ENCODE peak calls at places on chromosomes 2 and 18, in four cellular contexts. N is colonic mucosa, T is heart right ventricle, L is tibial artery. X is an unnamed sample.

GRCh38 chr2:149037851-149038250 is 648 bp upstream of the LYPD6B start:
- DNase-seq in N (peak; percentile 37), T (no peak), L (no peak), X (no peak)

GRCh38 chr2:42367835-42368234 is 6.8 kb upstream of the COX7A2L start:
- DNase-seq in N (no peak), T (no peak), L (no peak), X (no peak)

GRCh38 chr2:163565192-163565591 is 170.6 kb downstream of the FIGN start:
- DNase-seq in N (no peak), T (no peak), L (no peak), X (no peak)

GRCh38 chr18:61651145-61651879 is 241.5 kb downstream of the RNF152 start:
- DNase-seq in N (no peak), T (no peak), L (no peak), X (no peak)

GRCh38 chr2:143720093-143720664 is 591.0 kb downstream of the ARHGAP15 start:
- DNase-seq in N (no peak), T (no peak), L (no peak), X (no peak)

GRCh38 chr18:984004-984403 is 79.3 kb downstream of the ADCYAP1 start:
- DNase-seq in N (no peak), T (no peak), L (no peak), X (no peak)

GRCh38 chr2:55010149-55010591 is 40.1 kb downstream of the RTN4 start:
- DNase-seq in N (peak; percentile 83), T (peak; percentile 43), L (peak; percentile 72), X (peak; percentile 25)

GRCh38 chr2:117983040-117983439 is 30.8 kb downstream of the CCDC93 start:
- DNase-seq in N (no peak), T (no peak), L (no peak), X (no peak)

GRCh38 chr2:105099153-105099552 is 61.3 kb downstream of the MRPS9 start:
- DNase-seq in N (no peak), T (no peak), L (no peak), X (no peak)

GRCh38 chr2:14524803-14525080 is 107.8 kb upstream of the LRATD1 start:
- DNase-seq in N (no peak), T (no peak), L (no peak), X (no peak)

GRCh38 chr2:216551669-216552068 is 53.0 kb downstream of the RPL37A start:
- DNase-seq in N (no peak), T (no peak), L (no peak), X (no peak)

GRCh38 chr18:75249672-75250470 is 39.3 kb downstream of the TSHZ1 start:
- DNase-seq in N (no peak), T (no peak), L (no peak), X (no peak)

GRCh38 chr18:75248426-75249191 is 38.0 kb downstream of the TSHZ1 start:
- DNase-seq in N (no peak), T (no peak), L (no peak), X (no peak)

GRCh38 chr18:75249192-75249551 is 38.6 kb downstream of the TSHZ1 start:
- DNase-seq in N (no peak), T (no peak), L (no peak), X (no peak)

GRCh38 chr18:75247041-75247551 is 36.5 kb downstream of the TSHZ1 start:
- DNase-seq in N (no peak), T (no peak), L (no peak), X (no peak)

GRCh38 chr18:75247601-75248421 is 37.2 kb downstream of the TSHZ1 start:
- DNase-seq in N (no peak), T (peak; percentile 20), L (no peak), X (peak; percentile 63)
- H3K27ac ChIP-seq in N (peak overlapping the region; percentile 75), T (peak overlapping the region; percentile 74), L (peak overlapping the region; percentile 53), X (peak overlapping the region; percentile 36)

DNA sequence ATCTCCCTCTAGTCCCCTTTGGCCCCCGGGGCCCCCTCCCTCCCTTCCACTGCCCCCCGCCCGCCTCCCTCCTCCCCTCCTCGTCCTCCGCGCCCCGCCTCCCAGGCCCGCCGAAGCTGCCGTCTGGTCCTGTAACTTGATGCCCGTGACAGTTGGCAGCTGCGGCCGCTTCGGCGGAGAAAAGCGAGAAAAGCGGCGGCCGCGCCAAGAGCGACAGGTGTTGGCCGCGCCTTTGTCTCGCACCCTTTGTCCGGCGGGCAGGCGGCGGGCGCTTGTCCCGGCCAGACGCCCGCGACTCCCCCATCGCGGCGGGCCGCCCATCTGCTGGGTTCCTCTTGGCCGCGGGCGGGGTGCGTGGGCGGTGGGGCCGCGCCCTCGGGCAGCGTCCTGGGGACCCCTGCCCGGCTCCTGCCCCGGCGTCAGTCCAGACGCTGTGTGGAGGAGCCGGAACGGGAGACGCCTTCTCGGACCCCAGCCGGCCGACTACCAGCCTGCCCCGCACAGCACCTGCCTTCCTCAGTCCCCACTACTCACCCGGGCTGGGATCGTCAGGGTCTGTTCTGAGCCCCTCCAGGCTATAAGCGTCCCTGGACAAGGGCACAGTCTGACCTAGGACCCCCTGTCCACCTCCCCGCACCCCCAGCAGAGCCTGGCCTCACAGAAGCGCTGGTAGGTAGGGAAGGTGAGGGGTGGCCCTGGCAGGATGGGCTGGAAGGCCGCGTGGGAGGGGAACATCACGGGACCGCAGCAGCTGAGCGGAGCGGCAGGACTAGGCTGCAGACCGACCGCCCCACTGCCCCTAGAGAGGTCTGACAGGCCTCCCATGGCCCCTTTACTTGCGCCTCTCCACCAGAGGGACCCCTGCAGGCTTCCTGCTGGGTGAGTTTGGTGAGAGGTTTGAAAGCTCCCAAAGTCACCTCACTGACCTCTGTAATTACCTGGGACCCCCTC is 1.2 kb upstream of the HES6 start:
- DNase-seq in N (peak; percentile 77), T (peak; percentile 36), L (no peak), X (no peak)
- H3K4me3 ChIP-seq in N (peak overlapping the region; percentile 74), T (peak overlapping the region; percentile 47), L (peak overlapping the region; percentile 59), X (no peak overlapping the region)

GRCh38 chr18:10111944-10112343 is 198.1 kb downstream of the VAPA start:
- DNase-seq in N (no peak), T (no peak), L (no peak), X (no peak)
- TF ChIP-seq CTCF in N (no peak), T (no peak), L (no peak), X (no peak)

GRCh38 chr2:68318686-68319396 is 908 bp downstream of the CNRIP1 start:
- DNase-seq in N (peak; percentile 20), T (peak; percentile 29), L (peak; percentile 67), X (no peak)

GRCh38 chr2:68319397-68320117 is at the start of gene CNRIP1:
- DNase-seq in N (peak; percentile 50), T (peak; percentile 87), L (peak; percentile 83), X (peak; percentile 53)

GRCh38 chr2:68320118-68320641 is 431 bp upstream of the CNRIP1 start:
- DNase-seq in N (peak; percentile 23), T (peak; percentile 24), L (no peak), X (no peak)

GRCh38 chr2:68316091-68316490 is 3.7 kb downstream of the CNRIP1 start:
- DNase-seq in N (no peak), T (no peak), L (no peak), X (no peak)

DNA sequence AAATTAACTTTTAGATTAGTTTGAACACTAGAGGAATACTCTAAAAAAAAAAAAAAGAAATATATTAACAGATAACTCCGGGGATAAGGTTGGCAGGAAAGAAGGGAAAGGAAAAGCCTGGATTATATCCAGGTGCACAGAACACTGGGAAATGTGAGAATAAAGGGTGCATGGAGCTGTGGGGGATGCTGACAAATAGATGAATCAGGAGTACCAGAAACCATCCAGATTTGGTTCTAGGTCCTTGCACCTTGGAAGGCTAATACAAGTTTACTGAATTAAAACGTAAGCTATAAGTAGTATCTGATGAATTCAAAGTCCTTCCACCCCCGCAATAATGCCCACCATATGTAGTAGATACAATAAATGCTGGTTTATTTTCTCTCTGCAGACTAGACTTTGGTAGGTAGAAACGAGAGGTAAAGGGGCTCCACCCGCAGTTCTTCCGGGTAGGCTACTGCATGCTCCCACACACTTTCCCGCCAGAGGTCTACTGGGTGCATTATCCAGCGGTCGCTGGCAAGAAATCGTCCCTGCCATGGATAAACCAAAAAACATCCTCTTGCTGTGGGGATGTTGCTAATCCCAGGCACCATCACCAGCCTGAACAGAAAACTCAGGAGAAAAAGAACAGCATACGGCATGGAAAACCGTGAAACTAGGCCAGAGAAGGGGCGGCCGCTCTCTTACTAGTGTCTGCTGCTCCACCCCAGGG is 1.6 kb downstream of the CNRIP1 start:
- DNase-seq in N (no peak), T (peak; percentile 6), L (no peak), X (no peak)
- H3K27ac ChIP-seq in N (peak overlapping the region; percentile 80), T (peak overlapping the region; percentile 93), L (peak overlapping the region; percentile 87), X (no peak overlapping the region)

GRCh38 chr18:58417752-58418151 is 211.1 kb downstream of the ALPK2 start:
- DNase-seq in N (no peak), T (no peak), L (no peak), X (peak; percentile 20)
- H3K4me3 ChIP-seq in N (no peak overlapping the region), T (no peak overlapping the region), L (no peak overlapping the region), X (no peak overlapping the region)

GRCh38 chr2:217932661-217933325 is 70.0 kb downstream of the TNS1 start:
- DNase-seq in N (no peak), T (peak; percentile 72), L (no peak), X (no peak)
- TF ChIP-seq CTCF in N (no peak), T (no peak), L (peak; percentile 7), X (peak; percentile 55)

X was measured in brain microvascular endothelial cell.